ENCODE peak calls at places on chromosome 14, in seven cellular contexts. K is glutamatergic neuron; O is GM19239; U is stimulated activated naive CD8-positive, alpha-beta T cell treated with anti-CD3 and anti-CD28 coated beads, Interleukin-15, Interleukin-2, amounts not matched to agents 100 U/mL and 50 U/mL, for 24 hours; Z is hippocampal formation; G is activated naive CD4-positive, alpha-beta T cell; Y is activated CD4-positive, alpha-beta T cell treated with anti-CD3 and anti-CD28 coated beads, Interleukin-2, amount 50 U/mL, for 1 hour. A is an unnamed sample.
A peak's percentile ranks its signal among the peaks of the same experiment; 100 is the strongest.

GRCh38 chr14:64910847-64911495 is 3.3 kb upstream of the CHURC1 start:
- DNase-seq in K (no peak), O (no peak), U (no peak), Z (no peak), G (no peak), Y (no peak), A (no peak)

GRCh38 chr14:89007906-89008305 is 183.5 kb downstream of the TTC8 start:
- DNase-seq in K (no peak), O (no peak), U (no peak), Z (no peak), G (no peak), Y (no peak), A (no peak)

GRCh38 chr14:22540811-22541360 is 48.1 kb downstream of the DAD1 start:
- DNase-seq in K (no peak), O (no peak), U (no peak), Z (no peak), G (no peak), Y (no peak), A (no peak)

GRCh38 chr14:96168581-96168980 is 36.1 kb upstream of the BDKRB2 start:
- DNase-seq in K (no peak), O (no peak), U (no peak), Z (no peak), G (no peak), Y (no peak), A (no peak)

GRCh38 chr14:90675399-90675798 is 140.8 kb downstream of the TTC7B start:
- DNase-seq in K (no peak), O (no peak), U (no peak), Z (no peak), G (no peak), Y (no peak), A (no peak)

GRCh38 chr14:24092960-24093900 is 881 bp upstream of the PCK2 start:
- DNase-seq in K (no peak), O (no peak), U (no peak), Z (no peak), G (no peak), Y (no peak), A (no peak)

GRCh38 chr14:44081146-44081545 is 425.9 kb downstream of the FSCB start:
- DNase-seq in K (no peak), O (no peak), U (no peak), Z (no peak), G (no peak), Y (no peak), A (no peak)

GRCh38 chr14:105240811-105241576 is 7.3 kb upstream of the BTBD6 start:
- DNase-seq in K (no peak), O (no peak), U (no peak), Z (no peak), G (no peak), Y (no peak), A (no peak)

GRCh38 chr14:78202976-78203375 is 32.8 kb downstream of the NRXN3 start:
- DNase-seq in K (no peak), O (no peak), U (no peak), Z (no peak), G (no peak), Y (no peak), A (no peak)

GRCh38 chr14:71175491-71175890 is 268.2 kb downstream of the PCNX1 start:
- DNase-seq in K (no peak), O (no peak), U (no peak), Z (no peak), G (no peak), Y (no peak), A (no peak)

GRCh38 chr14:89205137-89205740 is 211.8 kb downstream of the FOXN3 start:
- DNase-seq in K (no peak), O (no peak), U (no peak), Z (no peak), G (no peak), Y (no peak), A (no peak)

GRCh38 chr14:78254911-78255431 is 84.8 kb downstream of the NRXN3 start:
- DNase-seq in K (no peak), O (no peak), U (peak; percentile 36), Z (no peak), G (no peak), Y (no peak), A (no peak)

GRCh38 chr14:90053044-90053443 is 8.8 kb upstream of the KCNK13 start:
- DNase-seq in K (no peak), O (no peak), U (no peak), Z (no peak), G (no peak), Y (no peak), A (no peak)

GRCh38 chr14:54475187-54475881 is 13.4 kb downstream of the GMFB start:
- DNase-seq in K (no peak), O (no peak), U (no peak), Z (no peak), G (no peak), Y (no peak), A (no peak)

GRCh38 chr14:100032749-100033148 is 32.5 kb upstream of the EVL start:
- DNase-seq in K (no peak), O (no peak), U (no peak), Z (no peak), G (no peak), Y (no peak), A (no peak)

GRCh38 chr14:99682809-99683618 is 1.1 kb upstream of the CYP46A1 start:
- DNase-seq in K (peak; percentile 94), O (peak; percentile 78), U (peak; percentile 91), Z (peak; percentile 63), G (peak; percentile 74), Y (peak; percentile 80), A (peak; percentile 63)

GRCh38 chr14:92012121-92012748 is 27.6 kb downstream of the TRIP11 start:
- DNase-seq in K (no peak), O (no peak), U (no peak), Z (no peak), G (no peak), Y (no peak), A (no peak)

GRCh38 chr14:54722791-54723432 is 156.0 kb downstream of the SAMD4A start:
- DNase-seq in K (no peak), O (no peak), U (no peak), Z (no peak), G (no peak), Y (no peak), A (no peak)

GRCh38 chr14:34094384-34094783 is 143.5 kb upstream of the EGLN3 start:
- DNase-seq in K (no peak), O (no peak), U (no peak), Z (no peak), G (no peak), Y (no peak), A (no peak)

GRCh38 chr14:80269338-80269935 is 58.1 kb upstream of the DIO2 start:
- DNase-seq in K (no peak), O (no peak), U (no peak), Z (no peak), G (no peak), Y (no peak), A (no peak)

GRCh38 chr14:50062438-50063039 is 53.8 kb downstream of the VCPKMT start:
- DNase-seq in K (no peak), O (no peak), U (peak; percentile 75), Z (no peak), G (peak; percentile 68), Y (peak; percentile 75), A (peak; percentile 83)

GRCh38 chr14:87877877-87878276 is 115.1 kb downstream of the GALC start:
- DNase-seq in K (no peak), O (no peak), U (no peak), Z (no peak), G (no peak), Y (no peak), A (no peak)

GRCh38 chr14:99634443-99634842 is 10.5 kb upstream of the HHIPL1 start:
- DNase-seq in K (no peak), O (no peak), U (no peak), Z (no peak), G (no peak), Y (no peak), A (no peak)